ENCODE peak calls at places on chromosomes 12 and 14, in four cellular contexts. K is CD4-positive, alpha-beta T cell; P is AG09309; Z is lower lobe of right lung. Y is an unnamed sample.

GRCh38 chr12:116299548-116300150 is 22.2 kb upstream of the MED13L start:
- DNase-seq in K (no peak), P (no peak), Z (no peak), Y (no peak)

GRCh38 chr12:132355742-132356681 is 26.6 kb upstream of the GALNT9 start:
- DNase-seq in K (no peak), P (no peak), Z (peak), Y (no peak)

GRCh38 chr12:71663561-71664410 is at the start of the genes THAP2 and ZFC3H1:
- DNase-seq in K (peak), P (peak), Z (peak), Y (peak)

GRCh38 chr14:99273025-99273723 is 1.2 kb upstream of the BCL11B start:
- DNase-seq in K (peak), P (no peak), Z (no peak), Y (no peak)

GRCh38 chr12:10753066-10753465 is 29.9 kb upstream of the YBX3 start:
- DNase-seq in K (no peak), P (peak), Z (no peak), Y (no peak)

GRCh38 chr14:75648066-75648838 is 12.4 kb downstream of the ERG28 start:
- DNase-seq in K (no peak), P (peak), Z (peak), Y (no peak)

GRCh38 chr12:104699489-104700194 is 242.9 kb downstream of the CHST11 start:
- DNase-seq in K (no peak), P (no peak), Z (no peak), Y (no peak)

GRCh38 chr12:30694412-30694955 is 1.2 kb downstream of the IPO8 start:
- DNase-seq in K (no peak), P (no peak), Z (no peak), Y (no peak)

GRCh38 chr12:23140710-23141109 is 515.7 kb downstream of the ETNK1 start:
- DNase-seq in K (no peak), P (no peak), Z (no peak), Y (no peak)

GRCh38 chr14:69859591-69859990 is 19.6 kb upstream of the SMOC1 start:
- DNase-seq in K (no peak), P (no peak), Z (no peak), Y (no peak)

DNA sequence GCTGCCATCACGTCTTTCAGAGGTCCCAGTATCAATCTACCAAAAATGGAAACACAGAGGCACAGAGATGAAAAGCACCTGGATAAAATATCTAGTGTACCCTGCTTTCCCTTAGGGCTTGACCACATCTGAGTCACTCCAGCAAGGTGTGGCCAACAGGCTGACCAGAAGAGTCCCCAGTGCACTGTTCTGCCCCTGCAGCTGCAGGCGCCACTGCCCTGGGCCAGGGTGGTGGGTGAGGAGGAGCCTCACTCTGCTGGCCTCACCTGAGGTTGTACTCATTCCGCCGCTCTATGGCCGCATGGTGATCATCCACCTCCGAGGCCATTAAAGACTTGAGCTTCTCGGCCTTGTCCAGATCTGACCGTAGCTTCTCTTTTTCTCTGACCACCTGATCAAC is 60.4 kb downstream of the NIN start:
- DNase-seq in K (no peak), P (no peak), Z (no peak), Y (no peak)
- TF ChIP-seq CTCF in K (no peak), P (no peak), Z (no peak), Y (no peak)

GRCh38 chr14:43001729-43002128 is 1395.1 kb downstream of the LRFN5 start:
- DNase-seq in K (no peak), P (no peak), Z (no peak), Y (no peak)

GRCh38 chr14:43003845-43004244 is 1397.2 kb downstream of the LRFN5 start:
- DNase-seq in K (no peak), P (no peak), Z (no peak), Y (no peak)

DNA sequence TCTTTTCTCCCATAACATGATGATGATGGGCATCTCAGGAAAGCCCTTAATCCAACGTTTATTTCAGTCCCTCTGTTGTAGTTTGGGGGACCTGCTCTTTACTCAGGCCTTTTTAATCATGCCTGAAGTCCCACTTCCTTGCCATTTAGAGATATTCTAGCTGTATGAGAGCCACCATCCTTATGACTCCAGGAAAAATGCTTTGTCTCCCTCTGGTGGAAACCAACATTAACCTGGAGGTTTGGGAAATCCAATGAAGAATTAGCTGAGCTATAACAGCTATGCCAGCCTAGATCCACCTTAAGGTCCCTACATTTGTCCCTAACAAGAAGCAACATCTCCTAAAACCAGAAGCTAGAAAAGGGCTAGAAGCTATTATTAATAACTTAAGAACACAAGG is 1399.1 kb downstream of the LRFN5 start:
- DNase-seq in K (no peak), P (no peak), Z (no peak), Y (no peak)
- TF ChIP-seq CTCF in K (no peak), P (no peak), Z (no peak), Y (no peak)

DNA sequence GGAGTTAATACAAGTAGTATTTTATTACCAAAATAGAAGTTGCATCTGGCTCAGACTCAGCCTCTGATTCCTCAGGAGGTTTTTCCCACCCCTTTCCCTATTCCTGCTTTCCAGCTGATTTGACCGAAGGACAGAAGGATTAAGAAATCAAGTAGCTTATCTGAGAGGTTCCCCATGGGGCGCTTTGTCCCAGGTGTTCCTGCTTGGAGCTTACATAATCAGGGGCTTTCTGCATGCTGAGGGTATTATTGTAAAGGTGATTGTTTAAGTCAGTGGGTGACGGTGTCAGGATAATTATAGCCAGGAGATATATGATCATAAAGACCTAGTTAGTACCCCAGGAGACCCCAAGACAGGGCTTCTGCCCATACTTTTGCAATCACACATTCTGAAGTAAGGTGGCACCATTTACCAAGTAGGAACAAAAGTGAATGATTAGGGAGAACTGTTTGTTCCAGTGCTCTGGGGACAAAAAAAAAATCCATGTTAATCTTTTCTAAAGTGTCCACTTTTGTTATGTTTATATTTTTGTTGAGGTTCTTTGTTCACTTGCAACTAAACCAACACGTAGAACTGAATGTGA is 921.3 kb downstream of the NRXN3 start:
- DNase-seq in K (no peak), P (no peak), Z (no peak), Y (no peak)
- TF ChIP-seq CTCF in K (no peak), P (no peak), Z (no peak), Y (no peak)

GRCh38 chr14:92744198-92744597 is 4.2 kb downstream of the LGMN start:
- DNase-seq in K (no peak), P (no peak), Z (no peak), Y (no peak)

GRCh38 chr14:92747701-92748258 is 647 bp downstream of the LGMN start:
- DNase-seq in K (no peak), P (no peak), Z (no peak), Y (no peak)

GRCh38 chr14:92751819-92752218 is 3.4 kb upstream of the LGMN start:
- DNase-seq in K (no peak), P (no peak), Z (no peak), Y (no peak)

GRCh38 chr14:92753250-92753649 is 4.8 kb upstream of the LGMN start:
- DNase-seq in K (no peak), P (no peak), Z (no peak), Y (peak)

GRCh38 chr14:92748259-92749016 is at the start of gene LGMN:
- DNase-seq in K (peak), P (peak), Z (peak), Y (peak)
- TF ChIP-seq CTCF in K (no peak), P (no peak), Z (no peak), Y (no peak)

Y was measured in CD14-positive monocyte.